ENCODE peak calls at places on chromosome 5, in six cellular contexts. W, Z, Q, I, B and M are unnamed samples. For H3K4me1 and H3K36me3, the result is how much of the 10 kb centered on the place peaks cover.

GRCh38 chr5:670396-671270 is 22.5 kb downstream of the TPPP start:
- DNase-seq in Q (no peak), B (no peak), W (peak), Z (peak), I (no peak), M (no peak)

GRCh38 chr5:170721681-170722080 is 61.8 kb upstream of the GABRP start:
- DNase-seq in Z (no peak), I (no peak), W (no peak), B (no peak), Q (no peak), M (no peak)

GRCh38 chr5:9820696-9821449 is 190.7 kb upstream of the TAS2R1 start:
- DNase-seq in Z (no peak), B (no peak), Q (no peak), I (no peak), W (no peak), M (no peak)

GRCh38 chr5:173010547-173011464 is 27.2 kb downstream of the ATP6V0E1 start:
- DNase-seq in B (peak), Z (no peak), W (no peak), Q (peak), I (peak), M (no peak)

GRCh38 chr5:17805426-17805825 is 171.2 kb downstream of the TAF11L14 start:
- DNase-seq in Z (no peak), B (no peak), Q (no peak), W (no peak), I (no peak), M (no peak)

GRCh38 chr5:158755221-158755620 is 344.5 kb downstream of the EBF1 start:
- DNase-seq in I (no peak), Q (no peak), B (no peak), Z (no peak), W (no peak), M (no peak)

GRCh38 chr5:65391591-65391990 is 90.1 kb downstream of the ADAMTS6 start:
- DNase-seq in Q (no peak), I (no peak), Z (no peak), W (no peak), B (no peak), M (no peak)

GRCh38 chr5:150411245-150411979 is 1.3 kb downstream of the CD74 start:
- DNase-seq in W (no peak), I (peak), Z (no peak), Q (peak), B (no peak), M (no peak)

GRCh38 chr5:81759632-81760005 is 8.7 kb upstream of the SSBP2 start:
- DNase-seq in Z (no peak), Q (no peak), W (no peak), I (no peak), B (no peak), M (no peak)

GRCh38 chr5:124887223-124887622 is 140.8 kb upstream of the ZNF608 start:
- DNase-seq in B (no peak), Z (no peak), I (no peak), W (no peak), Q (peak), M (no peak)

GRCh38 chr5:1751864-1752822 is 47.5 kb downstream of the MRPL36 start:
- DNase-seq in I (no peak), B (no peak), Z (no peak), Q (no peak), W (no peak), M (peak)

GRCh38 chr5:6759401-6759800 is 46.2 kb downstream of the TENT4A start:
- DNase-seq in Z (peak), W (no peak), B (no peak), I (no peak), Q (no peak), M (no peak)

GRCh38 chr5:159051431-159052281 is 48.1 kb downstream of the EBF1 start:
- DNase-seq in Z (no peak), B (no peak), I (peak), Q (peak), W (peak), M (peak)

GRCh38 chr5:157473383-157474370 is 13.7 kb downstream of the NIPAL4 start:
- DNase-seq in B (no peak), Z (no peak), I (no peak), W (no peak), Q (no peak), M (no peak)

GRCh38 chr5:177388521-177389052 is 4.4 kb downstream of the SLC34A1 start:
- DNase-seq in I (no peak), Q (no peak), Z (no peak), B (no peak), W (no peak), M (no peak)

GRCh38 chr5:67014957-67015400 is 181.6 kb downstream of the CD180 start:
- DNase-seq in W (no peak), B (no peak), Q (no peak), Z (no peak), I (no peak), M (no peak)

GRCh38 chr5:159209438-159210305 is at the start of gene RNF145:
- DNase-seq in W (peak), I (peak), Z (peak), B (peak), Q (peak), M (peak)

GRCh38 chr5:6762116-6762515 is 48.9 kb downstream of the TENT4A start:
- DNase-seq in W (no peak), Z (no peak), I (no peak), Q (no peak), B (no peak), M (no peak)

GRCh38 chr5:125480901-125481300 is 734.5 kb upstream of the ZNF608 start:
- DNase-seq in Q (no peak), B (no peak), W (no peak), Z (no peak), I (no peak), M (no peak)

GRCh38 chr5:180391276-180391675 is 38.1 kb upstream of the GFPT2 start:
- DNase-seq in I (no peak), B (no peak), Q (no peak), Z (no peak), W (no peak), M (no peak)

GRCh38 chr5:39100301-39100850 is 26.2 kb upstream of the RICTOR start:
- DNase-seq in Z (no peak), B (no peak), I (no peak), W (no peak), Q (no peak), M (no peak)

GRCh38 chr5:143479394-143479793 is 75.9 kb upstream of the NR3C1 start:
- DNase-seq in Q (no peak), W (no peak), B (no peak), I (no peak), Z (no peak), M (no peak)

GRCh38 chr5:38831909-38832308 is 13.9 kb upstream of the OSMR start:
- DNase-seq in Z (no peak), W (no peak), I (no peak), B (no peak), Q (peak), M (no peak)

GRCh38 chr5:37132646-37133045 is 116.5 kb downstream of the CPLANE1 start:
- DNase-seq in W (no peak), B (no peak), Z (no peak), Q (no peak), I (no peak), M (no peak)

GRCh38 chr5:154741415-154741814 is 13.8 kb upstream of the LARP1 start:
- DNase-seq in B (no peak), Q (no peak), W (no peak), I (no peak), Z (no peak), M (no peak)

GRCh38 chr5:176632777-176633176 is 2.3 kb downstream of the EIF4E1B start:
- DNase-seq in W (no peak), Z (no peak), Q (no peak), B (no peak), I (no peak), M (no peak)

GRCh38 chr5:72018158-72018803 is 89.0 kb upstream of the MAP1B start:
- DNase-seq in I (peak), Q (peak), W (peak), B (no peak), Z (peak), M (no peak)

GRCh38 chr5:181197326-181197951 is 7.6 kb downstream of the TRIM7 start:
- DNase-seq in I (no peak), W (no peak), Z (no peak), B (no peak), Q (no peak), M (no peak)

GRCh38 chr5:89534331-89534730 is 651.3 kb upstream of the MEF2C start:
- DNase-seq in I (no peak), Z (no peak), W (no peak), Q (no peak), B (no peak), M (no peak)

GRCh38 chr5:173622639-173623038 is 6.2 kb upstream of the BOD1 start:
- DNase-seq in I (no peak), B (no peak), W (no peak), Z (no peak), Q (no peak), M (no peak)

GRCh38 chr5:177494356-177495195 is 2.8 kb downstream of the PDLIM7 start:
- DNase-seq in Z (peak), I (peak), Q (peak), W (peak), B (peak), M (peak)

GRCh38 chr5:16051246-16051645 is 128.3 kb downstream of the MARCHF11 start:
- DNase-seq in W (no peak), B (no peak), Q (no peak), Z (no peak), I (no peak), M (no peak)

GRCh38 chr5:131795879-131796792 is 681 bp downstream of the FNIP1 start:
- DNase-seq in W (peak), Q (peak), Z (peak), B (peak), I (peak), M (peak)

GRCh38 chr5:132214491-132214890 is 13.2 kb downstream of the P4HA2 start:
- DNase-seq in Z (no peak), Q (no peak), B (no peak), W (no peak), I (no peak), M (no peak)

GRCh38 chr5:132658383-132659302 is 670 bp downstream of the IL13 start:
- DNase-seq in Z (no peak), Q (no peak), W (no peak), I (no peak), B (no peak), M (no peak)

GRCh38 chr5:154196955-154197652 is 6.6 kb downstream of the GALNT10 start:
- DNase-seq in I (no peak), Q (peak), W (no peak), Z (no peak), B (no peak), M (no peak)

GRCh38 chr5:71601222-71602026 is 14.3 kb downstream of the MCCC2 start:
- DNase-seq in B (no peak), W (peak), Q (peak), I (no peak), Z (peak), M (no peak)

GRCh38 chr5:149410721-149411432 is 31.8 kb upstream of the IL17B start:
- DNase-seq in Q (no peak), I (no peak), W (no peak), Z (no peak), B (no peak), M (no peak)
- H3K4me1 ChIP-seq in Q (under half), I (under half), W (under half), Z (under half), B (under half), M (under half)

DNA sequence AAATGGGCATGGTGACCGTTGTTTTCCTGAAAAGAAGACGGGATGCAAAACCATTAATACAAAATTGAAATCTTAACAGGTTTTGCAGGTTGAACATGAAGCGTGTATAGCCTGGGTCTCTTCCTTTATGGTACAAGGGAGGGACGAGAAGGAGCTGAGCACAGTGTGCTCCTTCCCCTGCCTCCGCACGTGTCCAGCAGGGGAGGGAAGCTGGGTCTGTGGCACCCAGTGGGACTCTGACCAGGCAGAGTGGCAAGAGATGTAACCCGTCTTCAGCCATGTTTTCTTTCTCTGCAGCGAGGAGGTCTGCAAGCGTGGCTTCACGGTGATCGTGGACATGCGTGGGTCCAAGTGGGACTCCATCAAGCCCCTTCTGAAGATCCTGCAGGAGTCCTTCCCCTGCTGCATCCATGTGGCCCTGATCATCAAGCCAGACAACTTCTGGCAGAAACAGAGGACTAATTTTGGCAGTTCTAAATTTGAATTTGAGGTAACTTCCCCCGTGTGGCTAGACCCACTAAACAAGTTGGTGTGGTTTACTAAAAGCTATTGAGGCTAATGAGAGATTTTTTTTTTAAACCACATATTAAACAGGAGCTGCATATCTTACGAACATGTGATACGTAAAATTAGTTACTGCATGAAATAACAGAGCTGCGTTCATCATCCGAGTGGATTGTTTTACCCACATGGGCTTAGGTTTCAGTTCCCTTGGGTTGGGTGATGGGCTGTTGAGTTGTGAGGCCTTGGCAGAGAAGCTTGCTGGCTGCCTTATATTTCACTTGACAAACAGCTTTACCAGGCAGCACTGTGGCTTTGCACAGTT is 143.6 kb downstream of the TRIO start:
- DNase-seq in B (no peak), Q (no peak), W (no peak), I (no peak), Z (no peak), M (no peak)
- H3K36me3 ChIP-seq in B (half or more), Q (under half), W (under half), I (under half), Z (under half), M (under half)

DNA sequence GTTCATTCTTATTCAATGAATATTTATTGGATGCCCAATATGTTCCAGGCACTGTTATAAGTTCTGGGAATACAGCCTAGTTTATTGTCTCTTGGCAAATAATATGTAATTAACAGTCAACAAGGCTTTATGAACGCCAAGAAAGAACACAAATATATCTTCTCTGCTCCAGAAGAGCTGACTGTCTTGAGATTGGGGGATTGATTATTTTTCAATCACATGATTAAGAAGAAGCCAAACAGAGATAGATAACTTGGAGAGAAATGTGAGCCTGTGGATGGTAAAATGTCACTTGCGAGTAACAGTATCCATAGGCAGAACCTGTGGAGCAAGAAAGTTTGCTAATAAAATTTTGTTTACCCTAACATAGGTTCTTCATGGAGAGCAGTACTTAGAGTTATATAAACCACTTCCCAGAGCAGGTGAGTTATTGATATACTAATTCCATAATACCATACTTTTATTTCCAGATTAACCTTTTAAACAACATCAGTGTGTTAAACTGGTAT is 49.4 kb downstream of the HSD17B4 start:
- DNase-seq in W (no peak), I (no peak), Z (no peak), B (no peak), Q (no peak), M (no peak)
- H3K4me1 ChIP-seq in W (under half), I (under half), Z (under half), B (under half), Q (under half), M (under half)

GRCh38 chr5:86806206-86806605 is 188.5 kb downstream of the COX7C start:
- DNase-seq in W (no peak), I (no peak), Z (no peak), Q (no peak), B (no peak), M (no peak)

DNA sequence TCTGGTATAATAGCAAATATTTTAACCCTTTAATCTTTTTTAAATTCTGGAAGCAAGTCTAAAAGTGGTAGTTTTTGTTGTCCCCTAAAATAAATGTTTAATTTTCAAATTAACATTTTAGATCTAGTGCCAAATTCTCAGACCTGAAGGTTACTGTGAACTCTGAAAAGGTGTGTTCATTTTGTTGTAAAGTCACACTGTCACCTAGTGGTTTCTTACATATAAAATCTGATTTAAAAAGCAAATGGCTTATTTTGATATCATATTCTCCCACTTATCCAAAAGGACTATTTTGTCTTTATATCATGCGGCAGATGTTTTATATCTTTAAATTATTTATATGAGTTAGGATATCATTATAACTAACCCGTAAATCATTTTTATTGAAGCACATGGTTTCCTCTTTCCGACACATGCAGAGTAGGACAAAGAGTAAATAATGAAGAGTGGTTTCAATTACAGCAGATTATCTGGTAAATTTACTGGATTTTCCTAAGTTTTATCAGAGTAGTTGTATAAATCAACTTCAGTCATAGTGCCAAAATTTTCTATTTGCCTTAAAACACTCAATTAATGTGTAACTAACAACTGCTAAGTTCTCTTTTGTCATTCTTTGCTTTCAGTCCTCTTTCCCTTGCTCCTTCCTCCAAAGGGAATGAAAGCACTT is 189.4 kb downstream of the COX7C start:
- DNase-seq in W (no peak), Z (no peak), I (no peak), Q (no peak), B (no peak), M (no peak)
- H3K36me3 ChIP-seq in W (under half), Z (under half), I (under half), Q (under half), B (under half), M (under half)

GRCh38 chr5:23823521-23823920 is 316.1 kb downstream of the PRDM9 start:
- DNase-seq in B (no peak), W (no peak), I (no peak), Z (no peak), Q (no peak), M (no peak)

GRCh38 chr5:23820764-23821471 is 313.5 kb downstream of the PRDM9 start:
- DNase-seq in Q (peak), Z (no peak), W (no peak), I (no peak), B (no peak), M (no peak)

DNA sequence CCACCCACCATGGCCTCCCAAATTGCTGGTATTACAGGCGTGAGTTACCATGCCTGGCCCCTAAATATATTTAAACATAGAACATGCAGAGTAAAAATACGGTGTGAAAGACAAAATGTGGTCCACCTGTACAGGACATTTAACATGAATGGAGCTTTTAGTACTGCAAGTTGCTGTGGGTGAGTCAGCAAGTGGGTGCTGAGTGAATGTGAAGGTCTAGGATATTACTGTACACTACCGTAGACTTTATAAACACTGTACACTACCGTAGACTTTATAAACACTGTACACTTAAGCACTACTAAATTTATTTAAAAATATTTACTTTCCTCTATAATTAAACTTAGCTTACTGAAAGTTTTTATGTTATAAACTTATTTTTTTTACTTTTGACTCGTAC is 317.8 kb downstream of the PRDM9 start:
- DNase-seq in B (no peak), Q (no peak), I (no peak), W (no peak), Z (no peak), M (no peak)
- H3K4me1 ChIP-seq in B (under half), Q (under half), I (under half), W (under half), Z (under half), M (under half)

GRCh38 chr5:59584858-59585846 is 308.4 kb downstream of the PDE4D start:
- DNase-seq in Q (no peak), B (no peak), Z (no peak), I (no peak), W (no peak), M (no peak)
- H3K36me3 ChIP-seq in Q (under half), B (under half), Z (under half), I (under half), W (under half), M (under half)

GRCh38 chr5:134127376-134127861 is 12.9 kb downstream of the TCF7 start:
- DNase-seq in Z (no peak), I (peak), W (peak), B (no peak), Q (no peak), M (no peak)
- H3K4me1 ChIP-seq in Z (under half), I (half or more), W (under half), B (under half), Q (under half), M (under half)

GRCh38 chr5:75349663-75350062 is 12.6 kb downstream of the HMGCR start:
- DNase-seq in W (no peak), Z (no peak), B (no peak), Q (no peak), I (no peak), M (no peak)
- H3K36me3 ChIP-seq in W (under half), Z (half or more), B (half or more), Q (half or more), I (half or more), M (half or more)

DNA sequence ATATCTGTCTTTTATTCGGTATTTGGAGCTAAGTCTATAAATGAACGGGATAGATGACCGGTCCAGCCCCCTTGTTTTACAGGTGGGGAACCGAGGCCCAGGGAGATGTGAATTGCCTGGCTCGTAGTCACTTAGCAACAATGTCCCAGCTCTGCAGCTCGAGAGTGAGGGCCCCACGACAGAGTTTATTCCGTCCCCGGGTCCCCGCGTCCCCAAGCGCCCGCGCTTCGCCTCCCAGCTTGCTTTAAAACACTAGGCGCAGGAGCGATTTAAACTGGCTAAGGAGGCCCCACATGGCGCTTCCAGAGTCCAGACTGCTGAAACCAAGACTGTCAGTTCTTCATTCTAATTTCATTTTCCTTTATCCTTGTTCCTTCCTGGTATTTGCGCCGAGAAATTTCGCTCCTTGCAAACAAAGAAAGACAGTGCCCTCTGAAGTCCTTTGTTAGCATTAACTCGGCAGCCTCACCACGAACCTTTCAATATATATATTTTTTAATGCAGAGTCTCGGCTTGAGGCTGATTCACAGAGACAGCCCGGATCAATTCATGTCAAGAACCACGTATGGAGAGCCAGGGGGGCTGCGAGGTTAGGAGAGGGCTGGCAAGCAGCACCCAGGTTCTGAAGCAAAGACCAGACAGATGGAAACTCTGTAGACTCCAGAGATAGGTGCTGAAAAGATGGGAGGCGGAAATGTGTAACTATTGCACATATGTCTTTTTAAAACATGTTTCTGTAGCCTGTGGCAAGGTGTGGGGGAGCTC is 1.4 kb upstream of the ENC1 start:
- DNase-seq in Q (peak), Z (peak), I (peak), B (peak), W (no peak), M (no peak)
- H3K4me1 ChIP-seq in Q (under half), Z (under half), I (half or more), B (under half), W (under half), M (under half)